ENCODE peak calls at places on chromosomes 7 and 10, in eight cellular contexts. C is spleen, V is A549, M is Panc1, L is colonic mucosa, X is HCT116, Q is breast epithelium, I is hepatocyte. H is an unnamed sample. For H3K9me3, the result is how much of the 10 kb centered on the place peaks cover.

GRCh38 chr10:70530315-70530714 is 51.7 kb downstream of the PALD1 start:
- DNase-seq in C (no peak), V (no peak), M (no peak), L (no peak), X (no peak), Q (no peak), I (no peak), H (no peak)

GRCh38 chr7:50393547-50394252 is 56.5 kb downstream of the FIGNL1 start:
- DNase-seq in C (no peak), V (no peak), M (no peak), L (no peak), X (no peak), Q (no peak), I (no peak), H (no peak)

GRCh38 chr10:29501692-29502091 is 133.1 kb downstream of the SVIL start:
- DNase-seq in C (no peak), V (peak), M (no peak), L (no peak), X (peak), Q (no peak), I (no peak), H (peak)

GRCh38 chr10:120997313-120998102 is 146.3 kb downstream of the WDR11 start:
- DNase-seq in C (no peak), V (no peak), M (no peak), L (no peak), X (no peak), Q (no peak), I (no peak), H (no peak)

GRCh38 chr10:57049096-57049495 is 688.0 kb upstream of the ZWINT start:
- DNase-seq in C (no peak), V (no peak), M (no peak), L (no peak), X (no peak), Q (no peak), I (peak), H (no peak)

GRCh38 chr10:124328514-124329220 is 90.1 kb downstream of the OAT start:
- DNase-seq in C (peak), V (no peak), M (no peak), L (no peak), X (no peak), Q (no peak), I (no peak), H (peak)

GRCh38 chr7:73970801-73971229 is 57.2 kb upstream of the ELN start:
- DNase-seq in C (peak), V (no peak), M (no peak), L (peak), X (no peak), Q (no peak), I (no peak), H (no peak)

GRCh38 chr10:77186936-77187335 is 450.7 kb downstream of the KCNMA1 start:
- DNase-seq in C (no peak), V (no peak), M (no peak), L (no peak), X (no peak), Q (no peak), I (no peak), H (no peak)

GRCh38 chr10:14371616-14372015 is 40.9 kb upstream of the FRMD4A start:
- DNase-seq in C (no peak), V (no peak), M (no peak), L (no peak), X (no peak), Q (no peak), I (no peak), H (no peak)

GRCh38 chr7:45701701-45702460 is 127.7 kb downstream of the ADCY1 start:
- DNase-seq in C (peak), V (no peak), M (no peak), L (no peak), X (no peak), Q (no peak), I (no peak), H (no peak)
- H3K27ac ChIP-seq in C (no peak), V (no peak), M (no peak), L (no peak), X (no peak), Q (no peak), I (no peak), H (no peak)

GRCh38 chr7:151847681-151848081 is 29.2 kb downstream of the PRKAG2 start:
- DNase-seq in C (no peak), V (no peak), M (no peak), L (no peak), X (no peak), Q (no peak), I (no peak), H (no peak)

GRCh38 chr7:151845412-151846205 is 31.3 kb downstream of the PRKAG2 start:
- DNase-seq in C (no peak), V (no peak), M (no peak), L (no peak), X (no peak), Q (no peak), I (no peak), H (no peak)

GRCh38 chr7:151849008-151849878 is 27.7 kb downstream of the PRKAG2 start:
- DNase-seq in C (no peak), V (no peak), M (no peak), L (no peak), X (no peak), Q (no peak), I (no peak), H (no peak)

GRCh38 chr7:151844828-151845200 is 32.1 kb downstream of the PRKAG2 start:
- DNase-seq in C (no peak), V (no peak), M (no peak), L (no peak), X (no peak), Q (no peak), I (no peak), H (no peak)

GRCh38 chr7:151847136-151847535 is 29.8 kb downstream of the PRKAG2 start:
- DNase-seq in C (no peak), V (no peak), M (no peak), L (no peak), X (no peak), Q (no peak), I (no peak), H (no peak)
- H3K9me3 ChIP-seq in C (under half), V (under half), M (under half), L (under half), X (under half), Q (under half), I (under half), H (under half)

DNA sequence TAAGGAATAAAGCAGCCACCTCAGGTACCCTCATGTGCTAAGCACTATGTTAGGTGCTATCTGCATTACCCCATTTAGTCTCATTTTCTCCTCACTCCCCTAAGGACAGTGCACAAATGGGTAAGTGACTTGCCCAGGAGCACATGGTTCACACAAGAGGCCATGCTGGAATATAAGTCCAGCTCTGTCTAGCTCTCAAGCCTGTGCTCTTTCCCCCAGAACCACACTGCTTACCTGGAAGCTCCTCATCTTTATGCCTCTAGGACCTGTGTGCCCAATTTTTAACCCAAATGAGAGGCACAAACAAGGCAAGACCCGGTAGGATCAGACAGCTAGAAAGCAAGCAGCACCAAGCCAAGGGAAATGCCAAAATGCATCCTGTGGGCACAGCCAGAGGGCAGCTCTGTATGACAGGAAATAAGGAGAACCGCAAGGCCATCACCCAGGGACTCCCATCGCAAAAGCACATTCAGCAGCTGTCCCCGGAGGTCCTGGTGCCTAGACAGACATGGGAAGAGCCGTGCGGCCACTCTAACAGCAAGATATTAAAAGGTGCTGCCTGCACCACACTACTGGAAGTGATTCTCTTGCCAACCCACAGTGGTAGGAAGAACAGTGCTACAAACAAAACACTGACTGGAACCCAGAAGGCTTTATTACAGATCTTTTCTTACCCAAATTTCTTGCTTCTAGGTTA is 88.1 kb downstream of the GSAP start:
- DNase-seq in C (no peak), V (no peak), M (no peak), L (no peak), X (no peak), Q (no peak), I (no peak), H (no peak)
- H3K27ac ChIP-seq in C (no peak), V (no peak), M (no peak), L (no peak), X (no peak), Q (peak), I (peak), H (peak)

DNA sequence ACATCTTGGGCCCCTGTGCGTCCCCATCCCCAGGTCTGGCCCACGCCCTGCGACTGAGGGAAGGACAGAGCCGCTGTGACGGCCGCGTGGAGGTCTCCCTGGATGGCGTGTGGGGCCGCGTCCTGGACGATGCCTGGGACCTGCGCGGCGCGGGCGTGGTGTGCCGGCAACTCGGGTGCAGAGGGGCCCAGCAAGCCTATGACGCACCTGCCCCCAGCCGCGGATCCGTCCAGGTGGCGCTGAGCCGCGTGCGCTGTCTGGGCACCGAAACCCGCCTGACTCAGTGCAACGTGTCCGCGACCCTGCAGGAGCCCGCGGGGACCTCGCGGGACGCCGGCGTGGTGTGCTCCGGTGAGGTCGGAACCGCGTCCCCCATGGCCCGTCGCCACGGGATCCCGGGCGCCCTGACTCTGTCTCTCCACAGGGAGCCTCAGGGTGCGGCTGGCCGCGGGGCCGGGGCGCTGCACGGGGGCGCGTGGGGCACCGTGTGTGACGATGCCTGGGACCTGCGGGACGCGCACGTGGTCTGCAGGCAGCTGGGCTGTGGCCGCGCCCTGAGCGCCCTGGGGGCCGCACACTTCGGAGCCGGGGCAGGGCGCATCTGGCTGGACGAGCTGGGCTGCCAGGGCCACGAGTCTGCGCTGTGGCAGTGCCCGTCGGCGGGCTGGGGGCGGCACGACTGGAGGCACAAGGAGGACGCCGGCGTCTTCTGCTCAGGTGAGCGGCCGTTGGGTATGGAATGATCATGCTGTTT is 5.9 kb downstream of the SCART1 start:
- DNase-seq in C (peak), V (no peak), M (no peak), L (peak), X (no peak), Q (no peak), I (no peak), H (no peak)
- H3K9me3 ChIP-seq in C (under half), V (under half), M (under half), L (under half), X (under half), Q (under half), I (under half), H (under half)

GRCh38 chr10:130022501-130023299 is 58.6 kb upstream of the EBF3 start:
- DNase-seq in C (peak), V (no peak), M (no peak), L (no peak), X (no peak), Q (no peak), I (peak), H (no peak)
- H3K27ac ChIP-seq in C (no peak), V (no peak), M (no peak), L (no peak), X (no peak), Q (no peak), I (no peak), H (no peak)

GRCh38 chr7:158985583-158985982 is 129.2 kb downstream of the DYNC2I1 start:
- DNase-seq in C (no peak), V (no peak), M (no peak), L (no peak), X (no peak), Q (no peak), I (no peak), H (no peak)
- H3K9me3 ChIP-seq in C (under half), V (under half), M (under half), L (under half), X (under half), Q (under half), I (under half), H (under half)

GRCh38 chr7:114504586-114504985 is 90.0 kb downstream of the FOXP2 start:
- DNase-seq in C (no peak), V (no peak), M (no peak), L (no peak), X (no peak), Q (no peak), I (no peak), H (no peak)
- H3K27ac ChIP-seq in C (no peak), V (no peak), M (peak), L (no peak), X (no peak), Q (no peak), I (no peak), H (no peak)

GRCh38 chr7:63376873-63377272 is 621.8 kb upstream of the ZNF722 start:
- DNase-seq in C (no peak), V (no peak), M (no peak), L (no peak), X (no peak), Q (no peak), I (no peak), H (no peak)
- H3K9me3 ChIP-seq in C (half or more), V (under half), M (under half), L (under half), X (under half), Q (under half), I (under half), H (under half)

GRCh38 chr10:102775973-102776669 is 32.4 kb downstream of the WBP1L start:
- DNase-seq in C (no peak), V (no peak), M (no peak), L (peak), X (no peak), Q (no peak), I (peak), H (peak)

GRCh38 chr10:102776779-102777417 is 33.1 kb downstream of the WBP1L start:
- DNase-seq in C (no peak), V (peak), M (no peak), L (peak), X (no peak), Q (peak), I (peak), H (peak)

GRCh38 chr10:102778781-102779180 is 35.0 kb downstream of the WBP1L start:
- DNase-seq in C (no peak), V (no peak), M (no peak), L (no peak), X (no peak), Q (no peak), I (no peak), H (no peak)

GRCh38 chr10:102779680-102780079 is 35.9 kb downstream of the WBP1L start:
- DNase-seq in C (no peak), V (no peak), M (no peak), L (no peak), X (no peak), Q (no peak), I (peak), H (no peak)

GRCh38 chr10:102777696-102778530 is 34.2 kb downstream of the WBP1L start:
- DNase-seq in C (no peak), V (no peak), M (no peak), L (no peak), X (no peak), Q (no peak), I (peak), H (no peak)
- H3K27ac ChIP-seq in C (peak), V (no peak), M (peak), L (peak), X (no peak), Q (peak), I (peak), H (no peak)

H was measured in SJSA1.